ENCODE peak calls at places on chromosomes 11 and 22, in seven cellular contexts. Y, D, J, N, O, G and P are unnamed samples.

GRCh38 chr11:76701701-76702100 is 31.2 kb upstream of the LRRC32 start:
- DNase-seq in Y (no peak), J (no peak), D (no peak), G (no peak), O (no peak), N (no peak), P (peak; percentile 65)

GRCh38 chr22:28907311-28908008 is 24.1 kb downstream of the ZNRF3 start:
- DNase-seq in D (no peak), G (no peak), N (no peak), J (no peak), Y (no peak), O (no peak), P (peak; percentile 66)

GRCh38 chr11:64250875-64251721 is at the start of gene PLCB3:
- DNase-seq in D (peak; percentile 68), Y (peak; percentile 65), G (no peak), J (no peak), N (peak; percentile 40), O (peak; percentile 76), P (no peak)

GRCh38 chr11:64007629-64008282 is 21.5 kb downstream of the OTUB1 start:
- DNase-seq in G (no peak), Y (peak; percentile 74), N (peak; percentile 45), J (peak; percentile 86), O (peak; percentile 75), D (no peak), P (peak; percentile 93)

GRCh38 chr11:103789957-103790356 is 246.5 kb upstream of the DDI1 start:
- DNase-seq in Y (no peak), O (no peak), G (no peak), J (no peak), D (no peak), N (no peak), P (no peak)

GRCh38 chr11:77776455-77776854 is 44.1 kb downstream of the RSF1 start:
- DNase-seq in J (peak; percentile 21), G (no peak), O (no peak), N (peak; percentile 49), D (peak; percentile 39), Y (no peak), P (no peak)

GRCh38 chr22:24444729-24445466 is 17.5 kb downstream of the ADORA2A start:
- DNase-seq in Y (no peak), O (no peak), G (no peak), D (no peak), J (no peak), N (no peak), P (no peak)

GRCh38 chr11:126567419-126567818 is 211.9 kb downstream of the ST3GAL4 start:
- DNase-seq in G (no peak), O (no peak), D (no peak), J (no peak), N (no peak), Y (no peak), P (no peak)

GRCh38 chr11:113305440-113306336 is 8.7 kb upstream of the TTC12 start:
- DNase-seq in D (peak; percentile 64), N (peak; percentile 60), G (no peak), O (peak; percentile 88), Y (peak; percentile 65), J (peak; percentile 49), P (peak; percentile 93)

GRCh38 chr22:39715778-39716495 is 145.4 kb downstream of the CACNA1I start:
- DNase-seq in G (no peak), J (no peak), Y (no peak), D (no peak), N (no peak), O (no peak), P (no peak)

GRCh38 chr11:12725863-12726666 is 51.8 kb downstream of the TEAD1 start:
- DNase-seq in J (peak; percentile 31), Y (no peak), O (no peak), G (no peak), D (no peak), N (peak; percentile 19), P (no peak)

GRCh38 chr11:8168485-8169257 is at the start of gene RIC3:
- DNase-seq in J (peak; percentile 29), Y (peak; percentile 32), O (peak; percentile 63), N (no peak), G (no peak), D (no peak), P (no peak)

GRCh38 chr11:23205156-23205871 is 345.0 kb upstream of the CCDC179 start:
- DNase-seq in Y (no peak), D (no peak), N (peak; percentile 90), O (no peak), G (no peak), J (no peak), P (no peak)

GRCh38 chr22:48428556-48429371 is 1398.9 kb downstream of the BRD1 start:
- DNase-seq in N (no peak), G (no peak), O (peak; percentile 30), D (no peak), Y (no peak), J (peak; percentile 54), P (no peak)

GRCh38 chr22:27749597-27750225 is 51.8 kb downstream of the MN1 start:
- DNase-seq in J (no peak), O (no peak), N (no peak), Y (no peak), D (no peak), G (no peak), P (no peak)

GRCh38 chr11:1201395-1202153 is 21.3 kb upstream of the MUC5B start:
- DNase-seq in J (no peak), N (no peak), Y (no peak), O (no peak), D (no peak), G (no peak), P (no peak)

GRCh38 chr22:47275479-47276218 is 513.2 kb downstream of the TBC1D22A start:
- DNase-seq in N (no peak), G (no peak), D (peak; percentile 19), O (no peak), J (no peak), Y (no peak), P (no peak)

GRCh38 chr22:19470010-19470409 is 9.0 kb downstream of the UFD1 start:
- DNase-seq in Y (no peak), D (no peak), J (no peak), G (no peak), N (no peak), O (no peak), P (no peak)

GRCh38 chr11:102940714-102941588 is 14.6 kb downstream of the MMP13 start:
- DNase-seq in Y (no peak), O (peak; percentile 80), J (peak; percentile 59), G (no peak), D (peak; percentile 75), N (peak; percentile 79), P (peak; percentile 68)

GRCh38 chr11:12249590-12250260 is 127.6 kb upstream of the PARVA start:
- DNase-seq in D (no peak), Y (no peak), O (peak; percentile 51), N (peak; percentile 89), G (no peak), J (no peak), P (no peak)

GRCh38 chr11:128422576-128423370 is 164.6 kb downstream of the ETS1 start:
- DNase-seq in G (no peak), D (peak; percentile 18), N (no peak), O (peak; percentile 75), J (no peak), Y (peak; percentile 44), P (no peak)

GRCh38 chr11:117523680-117524079 is 196.0 kb downstream of the CEP164 start:
- DNase-seq in J (no peak), Y (no peak), N (no peak), O (no peak), G (no peak), D (no peak), P (no peak)

GRCh38 chr11:20112291-20113146 is 47.8 kb downstream of the DBX1 start:
- DNase-seq in N (peak; percentile 97), Y (peak; percentile 84), G (no peak), O (peak; percentile 87), D (peak; percentile 62), J (peak; percentile 91), P (peak; percentile 93)
- TF ChIP-seq POLR2A in N (peak; percentile 75), Y (no peak), G (no peak), O (peak; percentile 30), D (no peak), J (no peak), P (no peak)

GRCh38 chr11:120815260-120816100 is 208.4 kb upstream of the TBCEL start:
- DNase-seq in G (no peak), J (no peak), D (no peak), O (no peak), Y (no peak), N (no peak), P (no peak)
- TF ChIP-seq CTCF in G (no peak), J (no peak), D (no peak), O (no peak), Y (no peak), N (no peak), P (no peak)

DNA sequence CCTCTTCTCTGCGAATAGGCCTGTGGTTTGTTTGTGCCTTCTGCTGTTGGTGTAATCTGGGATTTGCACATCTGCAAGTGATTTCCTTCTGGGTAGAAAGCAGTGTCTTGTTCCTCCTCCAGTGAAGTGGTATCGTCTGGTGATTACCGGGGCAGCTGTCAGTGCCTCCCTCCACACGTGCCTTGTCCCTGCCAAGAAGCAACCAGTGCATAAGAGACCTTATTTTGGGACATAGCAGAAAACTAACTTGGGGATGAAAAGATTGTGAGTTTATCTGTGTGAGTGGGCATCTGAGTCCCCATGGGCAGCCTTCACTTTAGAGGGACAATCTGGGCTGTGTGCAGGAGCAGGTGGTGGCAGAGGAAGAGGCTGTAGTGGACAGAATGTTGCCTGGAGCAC is 71.5 kb upstream of the SORL1-AS1 start:
- DNase-seq in J (no peak), G (no peak), O (no peak), N (no peak), Y (no peak), D (no peak), P (no peak)
- TF ChIP-seq POLR2A in J (no peak), G (no peak), O (no peak), N (no peak), Y (no peak), D (no peak), P (no peak)

GRCh38 chr11:111167666-111168065 is 77.9 kb upstream of the POU2AF2 start:
- DNase-seq in N (no peak), D (no peak), Y (no peak), O (no peak), G (no peak), J (no peak), P (no peak)
- TF ChIP-seq CTCF in N (no peak), D (no peak), Y (no peak), O (no peak), G (no peak), J (no peak), P (no peak)